ENCODE peak calls at places on chromosomes 5 and 9, in five cellular contexts. O, L, C, U and K are unnamed samples. For H3K36me3, the result is how much of the 10 kb centered on the place peaks cover.

GRCh38 chr5:148403344-148403743 is 19.6 kb downstream of the FBXO38 start:
- DNase-seq in O (no peak), L (no peak), C (no peak), U (no peak), K (no peak)

GRCh38 chr9:82989949-82990348 is 73.0 kb downstream of the RASEF start:
- DNase-seq in O (no peak), L (no peak), C (no peak), U (no peak), K (no peak)

GRCh38 chr5:137989419-137989818 is 43.5 kb downstream of the FAM13B start:
- DNase-seq in O (no peak), L (no peak), C (no peak), U (no peak), K (no peak)

GRCh38 chr5:170220196-170220595 is 12.6 kb upstream of the C5orf58 start:
- DNase-seq in O (no peak), L (no peak), C (no peak), U (no peak), K (no peak)

GRCh38 chr5:149749481-149750365 is 19.6 kb downstream of the PPARGC1B start:
- DNase-seq in O (no peak), L (no peak), C (no peak), U (no peak), K (no peak)

GRCh38 chr9:81183763-81184162 is 505.6 kb downstream of the TLE1 start:
- DNase-seq in O (no peak), L (no peak), C (peak), U (peak), K (no peak)

GRCh38 chr5:170597109-170597741 is 93.4 kb downstream of the KCNIP1 start:
- DNase-seq in O (peak), L (no peak), C (peak), U (peak), K (no peak)

GRCh38 chr5:174328626-174329299 is 283.3 kb downstream of the NSG2 start:
- DNase-seq in O (no peak), L (no peak), C (peak), U (no peak), K (no peak)

GRCh38 chr5:6393596-6394194 is 15.3 kb upstream of the MED10 start:
- DNase-seq in O (no peak), L (no peak), C (no peak), U (no peak), K (no peak)

GRCh38 chr5:122093415-122093814 is 15.4 kb upstream of the LOX start:
- DNase-seq in O (no peak), L (no peak), C (peak), U (peak), K (no peak)

GRCh38 chr9:128921881-128922763 is 1.3 kb downstream of the PHYHD1 start:
- DNase-seq in O (peak), L (no peak), C (peak), U (no peak), K (peak)

GRCh38 chr5:90615355-90615754 is 56.8 kb downstream of the ADGRV1 start:
- DNase-seq in O (no peak), L (no peak), C (no peak), U (no peak), K (no peak)

GRCh38 chr9:40925149-40925548 is 203.3 kb downstream of the FOXD4L6 start:
- DNase-seq in O (no peak), L (no peak), C (no peak), U (no peak), K (no peak)

GRCh38 chr9:23537192-23538059 is 288.6 kb downstream of the ELAVL2 start:
- DNase-seq in O (no peak), L (no peak), C (no peak), U (no peak), K (no peak)

GRCh38 chr5:78320461-78320860 is 26.0 kb upstream of the AP3B1 start:
- DNase-seq in O (peak), L (no peak), C (peak), U (no peak), K (no peak)

GRCh38 chr9:22216730-22217160 is 207.6 kb upstream of the CDKN2B start:
- DNase-seq in O (no peak), L (no peak), C (peak), U (peak), K (no peak)

GRCh38 chr9:129258124-129258822 is 80.2 kb upstream of the IER5L start:
- DNase-seq in O (peak), L (peak), C (peak), U (no peak), K (peak)

DNA sequence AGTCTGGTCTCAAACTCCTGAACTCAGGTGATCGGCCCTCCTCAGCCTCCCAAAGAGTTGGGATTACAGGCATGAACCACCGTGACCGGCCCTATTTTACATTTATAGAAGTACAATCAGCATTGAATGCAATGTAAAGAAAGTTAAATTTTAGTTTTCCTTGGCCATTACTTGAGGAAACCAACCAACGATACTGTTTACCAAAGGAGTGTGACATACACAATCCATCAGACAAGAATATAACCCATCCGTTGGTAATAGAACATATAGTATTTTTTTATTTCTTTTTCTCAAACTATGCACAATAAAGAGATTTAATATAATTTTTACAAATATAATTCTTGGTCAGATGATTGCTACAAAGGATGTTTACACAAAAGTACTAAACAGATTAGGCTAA is 63.1 kb upstream of the MOCS2 start:
- DNase-seq in O (no peak), L (no peak), C (no peak), U (no peak), K (no peak)
- H3K36me3 ChIP-seq in O (under half), L (under half), C (under half), U (under half), K (under half)

GRCh38 chr9:114898741-114899140 is 31.6 kb downstream of the TNFSF8 start:
- DNase-seq in O (no peak), L (peak), C (no peak), U (no peak), K (peak)
- H3K4me3 ChIP-seq in O (no peak), L (no peak), C (no peak), U (no peak), K (no peak)

DNA sequence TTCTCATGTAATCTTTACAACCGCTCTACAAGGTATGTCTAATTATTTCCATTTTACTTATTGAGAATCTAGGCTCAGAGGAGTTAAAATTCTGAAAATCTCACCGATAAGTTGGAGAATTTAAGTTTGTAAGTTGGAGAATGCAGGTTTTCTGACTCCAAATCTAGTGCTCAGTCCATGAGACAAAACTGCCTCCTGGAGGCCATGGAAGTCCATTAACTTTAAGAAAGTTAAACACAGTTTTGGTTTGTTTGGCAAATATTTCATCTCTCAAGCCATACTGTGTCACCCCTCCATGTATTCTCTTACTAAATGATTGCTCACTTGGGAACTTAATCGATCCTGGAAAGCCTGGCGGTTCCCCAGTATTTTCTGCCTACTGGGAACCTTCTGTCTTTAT is 52.6 kb downstream of the INIP start:
- DNase-seq in O (no peak), L (no peak), C (peak), U (no peak), K (no peak)
- TF ChIP-seq CTCF in O (no peak), L (no peak), C (peak), U (peak), K (no peak)

DNA sequence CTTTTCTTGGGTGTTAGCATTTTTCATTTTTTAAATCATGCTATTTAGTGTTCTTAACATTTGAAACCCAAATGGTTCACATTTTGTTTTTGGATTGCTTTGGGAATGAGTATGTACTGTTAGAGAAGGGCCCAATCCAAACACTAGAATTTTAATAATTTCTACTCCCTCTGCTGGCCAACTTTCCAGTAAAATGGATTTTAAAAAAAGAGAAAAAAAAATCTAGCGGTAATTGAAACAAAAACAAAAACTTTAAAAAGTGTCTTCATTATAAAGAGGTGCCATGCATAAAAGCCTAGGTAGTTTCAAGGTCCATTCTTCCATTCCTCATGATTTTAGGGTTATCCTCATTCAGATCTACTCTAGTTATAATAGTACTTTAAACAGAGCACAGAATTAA is 32.1 kb upstream of the RICTOR start:
- DNase-seq in O (no peak), L (no peak), C (peak), U (no peak), K (no peak)
- H3K36me3 ChIP-seq in O (under half), L (half or more), C (under half), U (under half), K (under half)

DNA sequence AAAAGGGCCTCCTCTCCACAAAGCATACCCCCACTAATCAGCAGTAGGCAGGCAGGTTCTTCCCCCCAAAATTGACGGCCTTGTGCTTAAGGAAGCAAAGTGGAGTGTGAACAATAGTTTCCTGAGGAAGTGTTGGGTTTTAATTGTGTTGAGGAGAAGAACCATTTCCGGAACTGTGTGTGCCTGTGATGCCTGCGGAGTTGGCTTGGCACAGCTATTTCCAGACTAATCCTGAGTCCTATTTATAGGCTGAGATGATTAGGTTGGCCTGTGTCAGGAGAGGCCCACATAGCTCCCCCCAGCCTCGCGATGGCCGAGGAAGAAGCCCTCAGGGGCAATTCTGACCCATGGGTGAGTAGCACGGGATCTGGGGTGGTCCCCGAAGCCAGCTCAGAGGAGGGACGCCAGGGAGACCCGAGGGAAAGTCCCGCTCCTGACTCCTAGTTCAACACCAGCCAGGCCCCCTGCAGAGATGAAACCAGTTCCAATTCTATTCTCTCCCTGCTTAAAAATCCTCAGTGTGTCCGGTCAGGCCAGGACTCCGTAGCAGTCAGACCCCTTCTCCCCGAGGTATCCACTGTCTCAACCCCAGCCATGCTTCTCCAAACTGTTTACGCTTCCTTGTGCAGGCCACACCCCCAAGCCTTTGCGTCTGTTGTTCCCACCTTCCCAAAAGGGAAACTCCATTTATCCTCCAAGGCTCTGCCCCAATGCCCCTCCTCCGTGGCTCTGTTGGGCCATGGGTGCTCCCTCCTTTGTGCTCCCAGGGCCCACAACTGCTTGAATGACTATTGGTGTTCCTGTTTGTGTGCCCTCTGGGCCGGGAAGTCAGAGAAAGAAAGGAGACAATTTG is 18.1 kb downstream of the GSN start:
- DNase-seq in O (peak), L (no peak), C (peak), U (no peak), K (peak)
- H3K4me3 ChIP-seq in O (no peak), L (no peak), C (no peak), U (no peak), K (no peak)

DNA sequence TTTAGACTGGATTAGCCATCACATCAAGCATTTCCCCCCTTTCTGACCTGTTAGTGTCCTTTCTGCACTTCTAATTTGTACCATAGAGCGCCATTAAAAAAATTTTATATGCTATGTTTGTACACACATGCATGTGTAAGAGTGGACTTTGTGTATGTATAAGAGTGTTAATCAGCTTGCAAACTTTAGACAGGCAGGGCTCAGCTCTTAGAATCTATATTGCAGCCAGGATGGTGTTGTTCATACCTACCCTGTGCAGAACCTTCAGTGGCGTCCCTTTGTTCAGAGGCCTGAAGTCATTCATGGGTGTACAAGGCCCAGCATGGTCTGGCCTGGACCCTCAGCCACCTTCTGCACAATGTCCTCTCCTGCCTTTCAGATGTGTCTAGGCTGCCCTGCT is 19.7 kb downstream of the ZSWIM6 start:
- DNase-seq in O (no peak), L (no peak), C (no peak), U (no peak), K (no peak)
- TF ChIP-seq CTCF in O (no peak), L (no peak), C (no peak), U (no peak), K (no peak)

GRCh38 chr9:137583347-137583746 is 4.6 kb upstream of the DPH7 start:
- DNase-seq in O (no peak), L (no peak), C (no peak), U (no peak), K (no peak)
- H3K36me3 ChIP-seq in O (half or more), L (under half), C (under half), U (half or more), K (under half)

GRCh38 chr5:151755383-151755782 is 3.0 kb downstream of the ATOX1 start:
- DNase-seq in O (no peak), L (no peak), C (no peak), U (no peak), K (no peak)
- H3K4me3 ChIP-seq in O (no peak), L (no peak), C (no peak), U (no peak), K (no peak)